ENCODE peak calls at places on chromosomes 2 and 18, in ten cellular contexts. U is CD8-positive, alpha-beta T cell; Y is heart left ventricle; C is brain microvascular endothelial cell; B is tibial artery; F is cardiac muscle cell; P is GM23338; S is mucosa of descending colon; V is pancreas; G is lower lobe of right lung. I is an unnamed sample.

GRCh38 chr2:165795011-165795410 is 964 bp upstream of the GALNT3 start:
- DNase-seq in U (no peak), Y (no peak), C (no peak), B (no peak), F (no peak), P (no peak), S (no peak), V (no peak), G (no peak), I (no peak)

GRCh38 chr2:69483696-69484095 is 46.5 kb upstream of the NFU1 start:
- DNase-seq in U (no peak), Y (no peak), C (no peak), B (no peak), F (no peak), P (no peak), S (no peak), V (no peak), G (no peak), I (no peak)

GRCh38 chr18:11494093-11494492 is 115.3 kb upstream of the SLC35G4 start:
- DNase-seq in U (no peak), Y (no peak), C (peak; percentile 48), B (no peak), F (no peak), P (no peak), S (no peak), V (no peak), G (no peak), I (no peak)

GRCh38 chr2:40545645-40546044 is 93.8 kb upstream of the SLC8A1 start:
- DNase-seq in U (no peak), Y (no peak), C (no peak), B (no peak), F (no peak), P (no peak), S (no peak), V (no peak), G (no peak), I (no peak)

GRCh38 chr2:169294001-169294675 is 68.2 kb downstream of the LRP2 start:
- DNase-seq in U (no peak), Y (no peak), C (no peak), B (no peak), F (no peak), P (no peak), S (no peak), V (no peak), G (no peak), I (no peak)

GRCh38 chr2:164655750-164656149 is 34.5 kb upstream of the GRB14 start:
- DNase-seq in U (no peak), Y (no peak), C (peak; percentile 6), B (no peak), F (peak; percentile 22), P (peak; percentile 5), S (no peak), V (no peak), G (no peak), I (no peak)

GRCh38 chr18:39561136-39561535 is 1995.5 kb upstream of the CELF4 start:
- DNase-seq in U (no peak), Y (no peak), C (no peak), B (no peak), F (peak; percentile 46), P (no peak), S (no peak), V (no peak), G (no peak), I (peak; percentile 1)

GRCh38 chr2:25996844-25997243 is 14.5 kb upstream of the KIF3C start:
- DNase-seq in U (no peak), Y (no peak), C (no peak), B (no peak), F (no peak), P (no peak), S (no peak), V (no peak), G (no peak), I (no peak)

GRCh38 chr2:169868951-169869350 is 41.7 kb downstream of the UBR3 start:
- DNase-seq in U (no peak), Y (no peak), C (no peak), B (no peak), F (no peak), P (no peak), S (no peak), V (no peak), G (no peak), I (no peak)

GRCh38 chr18:72128649-72129048 is 415.5 kb downstream of the CBLN2 start:
- DNase-seq in U (no peak), Y (no peak), C (no peak), B (no peak), F (no peak), P (peak; percentile 6), S (no peak), V (no peak), G (no peak), I (no peak)

GRCh38 chr2:219684721-219685689 is 57.6 kb downstream of the SLC4A3 start:
- DNase-seq in U (peak; percentile 52), Y (peak; percentile 50), C (peak; percentile 79), B (peak; percentile 92), F (peak; percentile 91), P (peak; percentile 89), S (peak; percentile 81), V (peak; percentile 83), G (peak; percentile 78), I (no peak)

GRCh38 chr2:237327191-237327590 is 86.8 kb downstream of the COL6A3 start:
- DNase-seq in U (no peak), Y (no peak), C (no peak), B (no peak), F (no peak), P (no peak), S (no peak), V (no peak), G (no peak), I (no peak)

GRCh38 chr2:84959045-84959493 is 11.9 kb upstream of the KCMF1 start:
- DNase-seq in U (no peak), Y (no peak), C (peak; percentile 67), B (peak; percentile 19), F (peak; percentile 68), P (no peak), S (no peak), V (no peak), G (no peak), I (no peak)

GRCh38 chr18:10860382-10860781 is 289.0 kb downstream of the PIEZO2 start:
- DNase-seq in U (no peak), Y (no peak), C (no peak), B (no peak), F (no peak), P (no peak), S (no peak), V (no peak), G (no peak), I (no peak)

GRCh38 chr2:207394812-207395534 is 134.8 kb upstream of the CREB1 start:
- DNase-seq in U (no peak), Y (no peak), C (peak; percentile 100), B (no peak), F (peak; percentile 98), P (no peak), S (no peak), V (no peak), G (no peak), I (peak; percentile 93)

GRCh38 chr2:226169751-226170581 is 629.7 kb downstream of the IRS1 start:
- DNase-seq in U (no peak), Y (no peak), C (no peak), B (no peak), F (no peak), P (no peak), S (no peak), V (no peak), G (no peak), I (no peak)
- TF ChIP-seq CTCF in U (no peak), Y (no peak), C (no peak), B (no peak), F (no peak), P (no peak), S (no peak), V (no peak), G (no peak), I (no peak)

GRCh38 chr2:96508521-96509113 is 3.5 kb upstream of the NEURL3 start:
- DNase-seq in U (no peak), Y (no peak), C (no peak), B (peak; percentile 66), F (no peak), P (no peak), S (peak; percentile 46), V (peak; percentile 76), G (no peak), I (no peak)

GRCh38 chr2:96510931-96511595 is 5.9 kb upstream of the NEURL3 start:
- DNase-seq in U (peak; percentile 35), Y (no peak), C (no peak), B (peak; percentile 54), F (no peak), P (no peak), S (no peak), V (no peak), G (no peak), I (no peak)

GRCh38 chr2:96509114-96509846 is 4.1 kb upstream of the NEURL3 start:
- DNase-seq in U (peak; percentile 73), Y (peak; percentile 86), C (peak; percentile 76), B (peak; percentile 92), F (peak; percentile 91), P (peak; percentile 93), S (peak; percentile 94), V (peak; percentile 97), G (peak; percentile 92), I (peak; percentile 16)

GRCh38 chr2:96507957-96508520 is 2.9 kb upstream of the NEURL3 start:
- DNase-seq in U (peak; percentile 97), Y (peak; percentile 78), C (peak; percentile 37), B (peak; percentile 76), F (peak; percentile 59), P (peak; percentile 89), S (peak; percentile 87), V (peak; percentile 90), G (peak; percentile 87), I (no peak)

GRCh38 chr2:96509847-96510230 is 4.7 kb upstream of the NEURL3 start:
- DNase-seq in U (no peak), Y (no peak), C (no peak), B (no peak), F (no peak), P (no peak), S (no peak), V (no peak), G (no peak), I (no peak)
- H3K4me3 ChIP-seq in U (no peak overlapping the region), Y (no peak overlapping the region), C (no peak overlapping the region), B (no peak overlapping the region), F (no peak overlapping the region), P (peak overlapping the region; percentile 63), S (no peak overlapping the region), V (peak overlapping the region; percentile 2), G (no peak overlapping the region), I (no peak overlapping the region)

DNA sequence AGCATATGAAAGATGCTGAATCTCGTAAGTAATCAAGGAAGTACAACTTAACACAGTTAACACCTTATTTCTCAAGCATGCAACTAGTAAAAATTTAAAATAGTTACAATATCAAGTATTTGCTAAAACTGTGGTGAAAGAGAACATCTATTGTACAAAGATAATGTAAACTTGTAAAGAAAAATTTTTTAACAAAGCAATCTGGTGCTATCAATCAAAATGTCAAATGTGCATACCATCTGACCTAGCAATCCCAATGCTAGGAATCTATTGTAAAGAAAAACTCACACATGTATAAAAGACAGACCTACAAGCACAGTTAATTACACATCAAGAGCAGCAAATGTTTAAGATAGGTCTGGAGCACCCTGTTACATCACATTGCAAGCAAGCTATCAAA is 90.1 kb downstream of the SLC66A3 start:
- DNase-seq in U (no peak), Y (no peak), C (no peak), B (no peak), F (no peak), P (no peak), S (no peak), V (no peak), G (no peak), I (no peak)
- H3K36me3 ChIP-seq in U (no peaks in the 10 kb centered on the region), Y (peaks cover 22% of the 10 kb centered on the region), C (no peaks in the 10 kb centered on the region), B (peaks cover 8% of the 10 kb centered on the region), F (peaks cover 3% of the 10 kb centered on the region), P (peaks cover 3% of the 10 kb centered on the region), S (no peaks in the 10 kb centered on the region), V (no peaks in the 10 kb centered on the region), G (peaks cover 13% of the 10 kb centered on the region), I (no peaks in the 10 kb centered on the region)

GRCh38 chr18:49059028-49059670 is 108.4 kb upstream of the SMAD7 start:
- DNase-seq in U (no peak), Y (no peak), C (no peak), B (no peak), F (no peak), P (peak; percentile 47), S (no peak), V (no peak), G (no peak), I (no peak)
- TF ChIP-seq CTCF in U (no peak), Y (no peak), C (peak; percentile 66), B (no peak), F (peak; percentile 27), P (peak; percentile 44), S (no peak), V (no peak), G (peak; percentile 23), I (no peak)

I was measured in BJ.